ENCODE peak calls at places on chromosomes 13 and 19, in five cellular contexts. A, H, R, C and Q are unnamed samples.
A peak's percentile ranks its signal among the peaks of the same experiment; 100 is the strongest.

GRCh38 chr13:63044617-63045016 is 1629.0 kb upstream of the PCDH20 start:
- DNase-seq in A (no peak), H (no peak), R (no peak), C (no peak), Q (no peak)

GRCh38 chr13:23960566-23961156 is 63.4 kb upstream of the C1QTNF9B start:
- DNase-seq in A (no peak), H (peak; percentile 14), R (no peak), C (no peak), Q (no peak)

GRCh38 chr19:14505488-14506239 is 9.7 kb upstream of the GIPC1 start:
- DNase-seq in A (peak; percentile 80), H (no peak), R (peak; percentile 95), C (no peak), Q (no peak)

GRCh38 chr19:5929179-5929578 is 15.1 kb downstream of the CAPS start:
- DNase-seq in A (no peak), H (no peak), R (no peak), C (no peak), Q (no peak)

GRCh38 chr13:32941368-32941767 is 74.9 kb upstream of the KL start:
- DNase-seq in A (no peak), H (no peak), R (no peak), C (no peak), Q (no peak)

GRCh38 chr19:52170863-52171320 is 529 bp downstream of the ZNF836 start:
- DNase-seq in A (no peak), H (no peak), R (peak; percentile 84), C (no peak), Q (no peak)

GRCh38 chr13:98343461-98343860 is 166.4 kb upstream of the RNF113B start:
- DNase-seq in A (no peak), H (no peak), R (no peak), C (no peak), Q (no peak)

GRCh38 chr19:40162104-40162503 is 29.1 kb upstream of the MAP3K10 start:
- DNase-seq in A (no peak), H (no peak), R (no peak), C (no peak), Q (no peak)

GRCh38 chr13:36395280-36395679 is 37.0 kb upstream of the CCNA1 start:
- DNase-seq in A (peak; percentile 13), H (no peak), R (no peak), C (no peak), Q (no peak)

GRCh38 chr13:45162821-45163220 is 38.0 kb downstream of the KCTD4 start:
- DNase-seq in A (no peak), H (no peak), R (no peak), C (no peak), Q (no peak)

GRCh38 chr13:37495046-37495445 is 103.5 kb downstream of the POSTN start:
- DNase-seq in A (no peak), H (no peak), R (no peak), C (no peak), Q (no peak)

GRCh38 chr19:44647144-44647543 is 3.4 kb downstream of the PVR start:
- DNase-seq in A (no peak), H (no peak), R (no peak), C (no peak), Q (no peak)

GRCh38 chr13:95660981-95661581 is 15.9 kb upstream of the DNAJC3 start:
- DNase-seq in A (peak; percentile 28), H (no peak), R (no peak), C (no peak), Q (no peak)

GRCh38 chr19:47663911-47664771 is 49.1 kb upstream of the EHD2 start:
- DNase-seq in A (peak; percentile 56), H (peak; percentile 86), R (no peak), C (peak; percentile 68), Q (peak; percentile 73)

GRCh38 chr19:5452594-5453565 is 2.3 kb upstream of the ZNRF4 start:
- DNase-seq in A (peak; percentile 86), H (no peak), R (no peak), C (no peak), Q (peak; percentile 50)

GRCh38 chr19:55305491-55305890 is 19.6 kb downstream of the TMEM150B start:
- DNase-seq in A (peak; percentile 85), H (peak; percentile 37), R (no peak), C (no peak), Q (no peak)

GRCh38 chr13:50081106-50081898 is 66.1 kb downstream of the KCNRG start:
- DNase-seq in A (peak; percentile 47), H (peak; percentile 38), R (peak; percentile 90), C (no peak), Q (peak; percentile 28)

GRCh38 chr19:366951-367350 is 22.4 kb upstream of the MIER2 start:
- DNase-seq in A (no peak), H (no peak), R (no peak), C (no peak), Q (no peak)

GRCh38 chr13:105441406-105441805 is 1094.1 kb downstream of the EFNB2 start:
- DNase-seq in A (no peak), H (no peak), R (no peak), C (no peak), Q (no peak)

GRCh38 chr19:3707868-3708206 is 347 bp upstream of the TJP3 start:
- DNase-seq in A (no peak), H (no peak), R (no peak), C (no peak), Q (no peak)

GRCh38 chr13:105719861-105720260 is 815.6 kb downstream of the EFNB2 start:
- DNase-seq in A (no peak), H (no peak), R (no peak), C (no peak), Q (no peak)

GRCh38 chr19:18000480-18000980 is 7.4 kb upstream of the ARRDC2 start:
- DNase-seq in A (no peak), H (no peak), R (no peak), C (no peak), Q (no peak)

GRCh38 chr13:31192306-31192705 is 7.5 kb upstream of the B3GLCT start:
- DNase-seq in A (no peak), H (no peak), R (no peak), C (no peak), Q (peak; percentile 86)

GRCh38 chr19:10027158-10027997 is 14.1 kb downstream of the RDH8 start:
- DNase-seq in A (peak; percentile 95), H (peak; percentile 87), R (peak; percentile 98), C (peak; percentile 62), Q (peak; percentile 91)

GRCh38 chr19:12786149-12786870 is 5.0 kb upstream of the JUNB start:
- DNase-seq in A (no peak), H (no peak), R (peak; percentile 94), C (no peak), Q (no peak)

GRCh38 chr19:7869910-7870511 is 4.2 kb downstream of the PRR36 start:
- DNase-seq in A (peak; percentile 87), H (no peak), R (no peak), C (no peak), Q (no peak)
- H3K4me3 ChIP-seq in A (peak overlapping the region; percentile 75), H (peak overlapping the region; percentile 44), R (peak overlapping the region; percentile 41), C (peak overlapping the region; percentile 69), Q (peak overlapping the region; percentile 46)

GRCh38 chr19:1758959-1759903 is 5.9 kb downstream of the ONECUT3 start:
- DNase-seq in A (no peak), H (no peak), R (peak; percentile 12), C (no peak), Q (no peak)

GRCh38 chr19:1757468-1758230 is 4.3 kb downstream of the ONECUT3 start:
- DNase-seq in A (no peak), H (no peak), R (peak; percentile 71), C (no peak), Q (no peak)

GRCh38 chr19:1760020-1760419 is 6.7 kb downstream of the ONECUT3 start:
- DNase-seq in A (no peak), H (no peak), R (no peak), C (no peak), Q (no peak)

GRCh38 chr19:1756705-1757445 is 3.6 kb downstream of the ONECUT3 start:
- DNase-seq in A (no peak), H (no peak), R (peak; percentile 34), C (no peak), Q (no peak)

GRCh38 chr19:1758231-1758577 is 4.9 kb downstream of the ONECUT3 start:
- DNase-seq in A (no peak), H (no peak), R (peak; percentile 12), C (no peak), Q (no peak)
- H3K27me3 ChIP-seq in A (peaks cover 72% of the 10 kb centered on the region), H (peaks cover 3% of the 10 kb centered on the region), R (peaks cover 92% of the 10 kb centered on the region), C (peaks cover 19% of the 10 kb centered on the region), Q (peaks cover 83% of the 10 kb centered on the region)

GRCh38 chr13:77299587-77299986 is 27.3 kb downstream of the MYCBP2 start:
- DNase-seq in A (no peak), H (no peak), R (no peak), C (no peak), Q (no peak)

GRCh38 chr13:77298403-77298802 is 28.5 kb downstream of the MYCBP2 start:
- DNase-seq in A (no peak), H (no peak), R (no peak), C (no peak), Q (no peak)

GRCh38 chr13:77306458-77306857 is 20.4 kb downstream of the MYCBP2 start:
- DNase-seq in A (no peak), H (no peak), R (no peak), C (no peak), Q (no peak)

GRCh38 chr13:77305276-77305675 is 21.6 kb downstream of the MYCBP2 start:
- DNase-seq in A (no peak), H (no peak), R (no peak), C (no peak), Q (no peak)

GRCh38 chr13:77300176-77301141 is 26.4 kb downstream of the MYCBP2 start:
- DNase-seq in A (no peak), H (no peak), R (no peak), C (no peak), Q (no peak)
- H3K4me3 ChIP-seq in A (no peak overlapping the region), H (no peak overlapping the region), R (no peak overlapping the region), C (peak overlapping the region; percentile 54), Q (peak overlapping the region; percentile 15)

GRCh38 chr19:33196446-33197193 is 2.5 kb downstream of the LRP3 start:
- DNase-seq in A (no peak), H (no peak), R (peak; percentile 58), C (no peak), Q (no peak)

GRCh38 chr19:33194527-33194883 is 375 bp downstream of the LRP3 start:
- DNase-seq in A (no peak), H (no peak), R (peak; percentile 85), C (no peak), Q (no peak)

GRCh38 chr19:33193864-33194362 is at the start of gene LRP3:
- DNase-seq in A (no peak), H (no peak), R (peak; percentile 91), C (no peak), Q (peak; percentile 64)

GRCh38 chr19:33195711-33196347 is 1.7 kb downstream of the LRP3 start:
- DNase-seq in A (no peak), H (no peak), R (peak; percentile 70), C (no peak), Q (no peak)

DNA sequence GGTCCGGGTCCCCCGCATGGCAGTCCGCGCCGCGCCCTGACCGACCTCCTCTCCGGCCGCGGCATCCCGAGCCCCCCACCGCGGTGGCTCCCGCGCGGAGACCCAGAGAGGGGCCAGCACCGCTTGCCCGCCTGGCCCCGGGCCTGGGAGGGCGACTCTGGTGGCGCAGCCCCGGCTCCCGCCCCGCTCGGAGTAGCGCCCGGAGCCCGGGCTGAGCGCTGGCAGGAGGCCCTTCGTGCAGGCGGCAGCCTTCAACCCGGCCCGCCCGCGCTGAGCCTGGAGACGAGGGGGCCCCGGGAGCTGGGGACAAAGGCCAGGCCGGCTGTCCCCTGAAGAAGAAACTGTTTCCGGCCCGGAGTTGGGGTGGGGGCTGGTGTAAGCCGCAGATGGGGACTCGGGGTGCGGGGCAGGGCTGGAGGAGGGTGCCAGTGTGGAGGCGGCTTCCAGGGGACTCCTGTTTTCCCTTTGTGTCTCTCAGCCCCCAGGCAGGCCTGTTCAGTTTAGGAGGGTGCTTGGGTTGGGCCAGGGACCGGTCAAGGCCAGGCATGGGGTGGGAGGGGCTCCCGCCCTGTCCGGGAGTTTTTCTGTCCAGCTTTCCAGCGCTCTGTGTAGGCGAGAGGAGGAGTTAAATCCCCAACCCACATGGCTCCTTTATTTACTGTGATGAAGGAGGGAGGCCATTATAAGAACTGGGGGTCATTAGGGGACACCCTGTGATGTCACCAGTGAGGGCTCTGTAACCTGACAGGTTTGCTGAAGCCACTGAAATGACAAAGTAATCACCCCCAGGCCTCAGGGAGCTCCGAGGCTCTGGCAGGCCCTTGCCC is 967 bp downstream of the LRP3 start:
- DNase-seq in A (no peak), H (no peak), R (peak; percentile 86), C (no peak), Q (no peak)
- H3K27me3 ChIP-seq in A (peaks cover 31% of the 10 kb centered on the region), H (no peaks in the 10 kb centered on the region), R (peaks cover 43% of the 10 kb centered on the region), C (no peaks in the 10 kb centered on the region), Q (no peaks in the 10 kb centered on the region)